ENCODE peak calls at places on chromosomes 3 and 15, in nine cellular contexts. C is GM12878, I is bronchial epithelial cell, L is fibroblast of lung, G is body of pancreas, O is fibroblast of pulmonary artery, D is heart right ventricle, V is cardiac muscle cell, Z is AG04450. B is an unnamed sample.

GRCh38 chr15:73244333-73244732 is 124.4 kb downstream of the HCN4 start:
- DNase-seq in C (no peak), G (no peak), Z (no peak), I (peak), D (no peak), L (no peak), O (no peak), V (no peak), B (no peak)

GRCh38 chr3:150739200-150739863 is 23.6 kb downstream of the SIAH2 start:
- DNase-seq in D (no peak), C (no peak), L (no peak), Z (no peak), G (no peak), V (no peak), O (no peak), I (no peak), B (no peak)

GRCh38 chr3:108006901-108007331 is 83.9 kb downstream of the CD47 start:
- DNase-seq in G (no peak), L (peak), Z (no peak), D (no peak), V (no peak), C (no peak), O (peak), I (no peak), B (no peak)

GRCh38 chr3:131174752-131175151 is 148.1 kb downstream of the NEK11 start:
- DNase-seq in V (peak), I (peak), C (peak), D (no peak), G (no peak), L (peak), Z (no peak), O (peak), B (peak)

GRCh38 chr3:169665264-169666078 is 2.0 kb upstream of the MECOM start:
- DNase-seq in O (no peak), G (no peak), V (no peak), C (no peak), Z (no peak), D (no peak), I (peak), L (no peak), B (no peak)

GRCh38 chr3:160224811-160225180 is 426 bp upstream of the C3orf80 start:
- DNase-seq in O (no peak), G (no peak), C (no peak), Z (no peak), L (no peak), I (no peak), D (no peak), V (no peak), B (no peak)

GRCh38 chr3:113104746-113105479 is 106.4 kb upstream of the BOC start:
- DNase-seq in G (no peak), C (no peak), I (no peak), V (no peak), Z (no peak), L (no peak), D (no peak), O (no peak), B (no peak)

GRCh38 chr15:71471347-71471746 is 339.0 kb upstream of the NR2E3 start:
- DNase-seq in L (no peak), V (no peak), G (no peak), Z (no peak), C (no peak), D (no peak), O (no peak), I (peak), B (peak)

GRCh38 chr3:4736284-4736861 is 242.9 kb upstream of the BHLHE40 start:
- DNase-seq in G (peak), I (peak), C (no peak), O (peak), V (peak), D (peak), Z (no peak), L (peak), B (no peak)

GRCh38 chr3:11362600-11362999 is 90.4 kb downstream of the ATG7 start:
- DNase-seq in I (no peak), G (no peak), L (no peak), D (no peak), C (no peak), O (no peak), V (no peak), Z (no peak), B (peak)

GRCh38 chr3:24663406-24663805 is 168.8 kb upstream of the THRB start:
- DNase-seq in C (no peak), D (no peak), L (no peak), I (no peak), G (no peak), Z (no peak), V (no peak), O (no peak), B (no peak)

GRCh38 chr3:186381424-186382216 is 19.6 kb upstream of the DGKG start:
- DNase-seq in Z (no peak), C (no peak), I (peak), L (no peak), D (no peak), G (no peak), V (no peak), O (no peak), B (no peak)

GRCh38 chr3:16813336-16813735 is 71.4 kb upstream of the PLCL2 start:
- DNase-seq in G (no peak), O (no peak), L (no peak), C (no peak), D (no peak), V (no peak), Z (no peak), I (no peak), B (no peak)

GRCh38 chr15:58515807-58516206 is 84.0 kb downstream of the LIPC start:
- DNase-seq in O (no peak), G (no peak), Z (no peak), V (no peak), C (peak), D (no peak), I (no peak), L (no peak), B (no peak)

GRCh38 chr15:22961661-22962221 is 18.4 kb downstream of the CYFIP1 start:
- DNase-seq in D (no peak), O (peak), Z (no peak), L (peak), I (no peak), C (no peak), G (peak), V (peak), B (peak)

GRCh38 chr3:139934557-139935070 is 371 bp upstream of the CLSTN2 start:
- DNase-seq in V (peak), L (peak), O (no peak), Z (no peak), I (peak), G (peak), D (peak), C (no peak), B (peak)

GRCh38 chr3:4963669-4964589 is 15.3 kb upstream of the BHLHE40 start:
- DNase-seq in O (no peak), C (no peak), I (no peak), G (no peak), V (no peak), D (no peak), L (no peak), Z (no peak), B (no peak)

GRCh38 chr15:101121511-101122090 is 130.2 kb downstream of the CHSY1 start:
- DNase-seq in C (no peak), V (peak), G (peak), I (no peak), Z (no peak), L (peak), D (peak), O (peak), B (peak)

GRCh38 chr15:95196176-95196915 is 965.0 kb downstream of the MCTP2 start:
- DNase-seq in C (no peak), I (no peak), O (no peak), D (no peak), V (no peak), L (peak), Z (no peak), G (no peak), B (no peak)

GRCh38 chr3:52188586-52189404 is 9.2 kb upstream of the ALAS1 start:
- DNase-seq in D (no peak), G (no peak), Z (no peak), I (no peak), O (no peak), C (no peak), L (no peak), V (no peak), B (no peak)

GRCh38 chr3:137263982-137264777 is 306.4 kb downstream of the IL20RB start:
- DNase-seq in V (no peak), I (no peak), O (no peak), D (peak), G (no peak), L (no peak), C (no peak), Z (no peak), B (no peak)

GRCh38 chr3:11908981-11909698 is 62.5 kb upstream of the TAMM41 start:
- DNase-seq in G (no peak), D (no peak), I (no peak), L (no peak), C (no peak), Z (no peak), O (no peak), V (no peak), B (no peak)

GRCh38 chr3:74000715-74001114 is 376.0 kb upstream of the PDZRN3 start:
- DNase-seq in L (no peak), G (no peak), D (no peak), O (peak), C (no peak), V (peak), I (no peak), Z (no peak), B (peak)

GRCh38 chr3:12708584-12709192 is 44.8 kb upstream of the RAF1 start:
- DNase-seq in D (peak), Z (peak), G (no peak), C (no peak), V (peak), L (peak), O (peak), I (peak), B (peak)

GRCh38 chr3:66827726-66828125 is 170.4 kb upstream of the KBTBD8 start:
- DNase-seq in G (peak), Z (no peak), L (no peak), I (no peak), C (no peak), D (no peak), V (no peak), O (no peak), B (no peak)

GRCh38 chr3:159977295-159977694 is 11.3 kb upstream of the IL12A start:
- DNase-seq in V (no peak), O (no peak), Z (no peak), C (no peak), D (no peak), I (no peak), L (no peak), G (no peak), B (no peak)

GRCh38 chr3:134663646-134664456 is 13.0 kb upstream of the KY start:
- DNase-seq in Z (no peak), D (no peak), L (peak), O (peak), I (peak), V (peak), G (no peak), C (no peak), B (peak)

GRCh38 chr3:151047636-151048035 is 37.8 kb upstream of the MED12L start:
- DNase-seq in L (peak), O (peak), V (peak), D (no peak), C (no peak), I (peak), G (no peak), Z (no peak), B (no peak)

GRCh38 chr15:62653122-62653521 is 389.4 kb upstream of the TPM1 start:
- DNase-seq in Z (no peak), V (no peak), G (no peak), L (no peak), C (no peak), O (no peak), I (no peak), D (no peak), B (no peak)

GRCh38 chr3:107841864-107842263 is 249.0 kb downstream of the CD47 start:
- DNase-seq in G (no peak), V (no peak), D (no peak), C (no peak), O (no peak), L (peak), I (peak), Z (no peak), B (no peak)

GRCh38 chr3:172520332-172520831 is 2.8 kb downstream of the TNFSF10 start:
- DNase-seq in I (peak), V (peak), Z (peak), L (peak), O (peak), C (peak), G (no peak), D (no peak), B (peak)

DNA sequence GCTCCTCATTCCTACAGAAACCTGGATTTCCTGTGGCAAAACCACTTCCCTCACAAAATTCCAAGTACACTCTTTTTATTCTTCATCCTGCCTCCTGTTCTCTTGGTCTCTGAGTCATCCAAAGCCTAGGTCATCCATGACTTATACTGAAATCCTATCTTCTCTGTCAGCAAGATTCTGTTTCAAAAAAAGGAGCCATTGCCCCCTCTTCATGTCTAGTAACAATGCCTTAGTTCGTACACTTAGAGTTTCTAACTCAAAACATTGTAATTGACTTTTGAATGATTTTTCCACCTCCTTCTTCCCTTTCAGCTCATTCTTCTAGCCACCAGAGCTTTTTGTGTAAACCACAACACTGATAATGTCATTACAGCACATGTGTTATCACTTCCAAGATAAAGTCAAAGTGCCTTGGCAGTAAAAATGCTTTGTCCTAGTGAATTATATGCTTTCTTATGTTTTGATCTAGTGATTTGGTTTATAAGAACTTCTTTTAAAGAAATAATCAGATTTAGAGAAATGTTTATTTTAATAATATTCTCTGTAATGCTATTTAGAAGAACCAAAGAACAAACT is 256.5 kb upstream of the NECTIN3 start:
- DNase-seq in L (peak), Z (peak), O (peak), V (peak), I (peak), G (no peak), D (no peak), C (no peak), B (peak)
- H3K4me3 ChIP-seq in L (peak), Z (no peak), O (peak), V (no peak), I (no peak), G (no peak), D (no peak), C (no peak), B (no peak)

GRCh38 chr15:41660235-41661077 is at the start of gene MGA:
- DNase-seq in Z (peak), G (peak), C (peak), D (peak), I (peak), V (peak), O (peak), L (peak), B (peak)
- TF ChIP-seq CTCF in Z (peak), G (no peak), C (no peak), D (no peak), I (no peak), V (peak), O (no peak), L (no peak), B (no peak)

DNA sequence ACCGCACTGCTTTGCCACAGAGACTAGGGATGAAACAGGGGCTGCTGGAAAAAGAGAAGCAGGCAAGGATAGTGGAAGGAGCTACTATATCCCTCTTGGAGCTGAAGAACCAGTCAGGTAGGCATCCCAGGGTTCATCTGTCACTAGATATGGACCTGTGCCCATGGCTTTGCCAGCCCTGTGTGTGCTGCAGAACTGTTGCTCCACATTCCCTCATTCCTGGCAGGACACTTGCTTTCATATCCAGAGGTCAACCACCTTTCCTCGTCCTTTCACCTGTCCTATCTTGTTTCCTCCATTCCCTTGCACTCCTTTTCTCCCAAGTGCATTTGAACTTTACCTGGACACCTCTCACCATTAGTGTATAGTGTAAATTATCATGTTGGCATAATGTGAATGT is 12.0 kb downstream of the SNRK start:
- DNase-seq in V (no peak), L (no peak), I (no peak), O (no peak), G (peak), D (no peak), Z (no peak), C (no peak), B (no peak)
- H3K4me3 ChIP-seq in V (no peak), L (no peak), I (no peak), O (no peak), G (no peak), D (no peak), Z (no peak), C (no peak), B (no peak)

DNA sequence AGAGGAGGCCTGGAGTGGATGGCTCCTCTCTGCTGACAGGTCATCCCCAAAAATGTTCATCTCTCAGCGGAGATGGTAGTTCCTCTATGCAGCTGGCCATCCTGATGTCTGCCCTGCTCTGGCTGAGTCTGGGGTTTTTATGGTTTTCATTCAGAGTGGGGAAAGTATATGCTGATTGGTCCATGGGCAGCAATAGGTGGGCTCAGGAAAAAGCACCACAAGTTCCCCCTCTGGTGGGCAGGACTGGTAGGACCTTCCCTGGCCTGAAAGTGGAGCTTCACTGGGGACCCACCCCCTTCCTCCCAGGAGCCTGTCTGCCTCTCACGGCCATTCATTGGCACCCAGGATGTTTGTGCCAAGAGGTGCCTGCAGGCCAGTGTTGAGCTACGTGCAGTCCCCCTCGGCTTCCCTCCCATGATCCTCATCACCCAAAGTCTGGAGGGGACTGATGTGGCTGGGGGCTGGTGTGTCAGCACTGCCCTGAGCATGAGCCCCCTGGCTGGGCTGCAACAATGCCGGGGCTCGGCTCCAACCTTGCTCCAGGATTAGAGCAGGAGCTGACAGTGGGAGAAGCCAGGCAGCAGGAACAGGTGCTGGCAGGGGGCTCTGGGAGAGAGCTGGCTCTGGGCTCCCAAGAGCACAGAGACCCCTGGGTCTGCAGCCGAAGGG is 13.1 kb upstream of the BLOC1S6 start:
- DNase-seq in C (no peak), D (no peak), O (peak), Z (no peak), V (peak), L (no peak), I (no peak), G (no peak), B (no peak)
- TF ChIP-seq CTCF in C (peak), D (no peak), O (peak), Z (peak), V (peak), L (peak), I (peak), G (no peak), B (peak)

GRCh38 chr3:194083253-194084224 is 52.4 kb upstream of the HES1 start:
- DNase-seq in L (no peak), D (no peak), I (no peak), O (no peak), C (no peak), V (no peak), Z (no peak), G (no peak), B (no peak)
- H3K4me3 ChIP-seq in L (no peak), D (no peak), I (no peak), O (no peak), C (no peak), V (no peak), Z (no peak), G (no peak), B (no peak)

DNA sequence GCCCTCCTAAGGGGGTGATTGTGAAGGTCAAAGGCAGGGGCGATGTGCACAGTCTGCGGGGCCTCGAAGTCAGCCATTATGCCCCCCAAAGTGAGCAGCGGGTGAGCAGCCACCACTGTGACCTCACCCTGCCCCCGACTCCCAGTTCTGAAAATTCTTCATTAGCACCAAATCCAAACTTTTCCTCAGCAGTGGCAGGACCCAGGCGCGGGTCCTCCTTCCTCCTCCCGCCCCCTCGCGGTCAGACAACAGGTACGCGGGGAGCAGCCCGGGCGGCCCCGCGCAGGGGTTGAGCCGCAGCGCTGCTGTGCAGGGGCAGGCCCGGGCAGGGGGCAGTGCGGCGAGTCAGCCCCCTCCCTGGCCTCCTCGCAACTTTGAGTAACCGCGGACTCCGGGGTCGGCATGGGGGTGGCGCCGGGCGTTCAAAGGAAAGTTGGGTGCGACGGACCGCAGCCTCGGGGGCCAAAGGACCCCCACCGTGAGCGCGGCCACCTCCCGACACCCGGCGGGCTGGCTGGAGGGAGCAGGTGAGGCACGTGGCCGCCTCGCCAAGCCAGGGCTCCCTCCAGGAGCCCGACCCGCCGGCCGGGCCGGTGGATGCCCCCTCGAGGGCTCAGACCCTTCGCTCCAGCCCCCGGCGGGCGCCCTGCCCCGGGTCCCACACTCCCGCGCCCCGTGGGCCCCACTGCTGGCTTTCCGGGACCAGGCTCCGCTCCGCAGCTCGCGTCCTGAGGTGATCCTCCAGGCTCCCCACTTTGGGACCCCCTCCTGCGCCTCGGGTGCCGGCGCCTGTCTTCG is 49.4 kb upstream of the CCDC174 start:
- DNase-seq in L (no peak), Z (no peak), C (no peak), G (no peak), I (no peak), V (no peak), O (no peak), D (no peak), B (no peak)
- TF ChIP-seq CTCF in L (no peak), Z (peak), C (no peak), G (peak), I (no peak), V (peak), O (no peak), D (no peak), B (no peak)

DNA sequence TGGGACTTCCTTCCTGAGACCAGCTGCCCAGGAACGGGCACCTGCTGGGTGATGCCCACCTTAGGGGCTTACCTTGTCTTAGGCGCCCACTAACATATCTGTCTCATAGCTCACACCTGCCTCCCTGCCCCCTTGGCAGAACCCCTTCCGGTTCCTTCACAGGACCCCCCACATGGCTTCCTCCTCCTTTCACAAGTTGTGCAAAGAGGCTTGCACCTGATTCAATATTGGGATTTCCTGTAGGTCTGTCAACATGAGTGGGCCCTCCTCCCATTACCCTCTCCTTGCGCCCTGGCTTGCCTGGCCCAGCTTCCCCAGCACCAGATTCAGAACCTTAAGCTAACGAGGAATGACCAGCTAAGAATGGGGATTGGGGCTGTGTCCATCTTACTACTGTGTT is 633 bp downstream of the THPO start:
- DNase-seq in C (no peak), I (no peak), V (no peak), G (no peak), O (no peak), D (no peak), L (no peak), Z (no peak), B (no peak)
- H3K4me3 ChIP-seq in C (no peak), I (no peak), V (no peak), G (no peak), O (no peak), D (no peak), L (no peak), Z (no peak), B (no peak)

GRCh38 chr15:47196057-47196456 is 521.2 kb upstream of the SEMA6D start:
- DNase-seq in Z (peak), O (peak), C (peak), D (peak), L (peak), G (peak), I (peak), V (peak), B (peak)
- TF ChIP-seq CTCF in Z (peak), O (peak), C (peak), D (peak), L (peak), G (peak), I (peak), V (peak), B (peak)

B was measured in foreskin fibroblast.